ENCODE peak calls at places on chromosome 9, in five cellular contexts. One of them, this sample, is unnamed.

GRCh38 chr9:129949821-129950220 is 93.2 kb downstream of the FNBP1 start:
- DNase-seq in cardiac muscle cell: no peak
- DNase-seq in heart right ventricle: no peak
- DNase-seq in mucosa of descending colon: no peak
- DNase-seq in neural progenitor cell: no peak
- DNase-seq in this sample: no peak

GRCh38 chr9:2157277-2158105 is 142.3 kb downstream of the SMARCA2 start:
- DNase-seq in mucosa of descending colon: peak; percentile 30
- DNase-seq in neural progenitor cell: peak; percentile 30
- DNase-seq in cardiac muscle cell: no peak
- DNase-seq in heart right ventricle: peak; percentile 30
- DNase-seq in this sample: no peak

GRCh38 chr9:124190761-124191160 is 67.0 kb upstream of the NEK6 start:
- DNase-seq in mucosa of descending colon: no peak
- DNase-seq in neural progenitor cell: peak; percentile 23
- DNase-seq in heart right ventricle: no peak
- DNase-seq in cardiac muscle cell: no peak
- DNase-seq in this sample: no peak

GRCh38 chr9:75133396-75133795 is 45.1 kb downstream of the OSTF1 start:
- DNase-seq in heart right ventricle: no peak
- DNase-seq in cardiac muscle cell: no peak
- DNase-seq in mucosa of descending colon: no peak
- DNase-seq in neural progenitor cell: peak; percentile 45
- DNase-seq in this sample: no peak

GRCh38 chr9:100309992-100310391 is 42.8 kb downstream of the TEX10 start:
- DNase-seq in heart right ventricle: no peak
- DNase-seq in cardiac muscle cell: no peak
- DNase-seq in mucosa of descending colon: no peak
- DNase-seq in neural progenitor cell: no peak
- DNase-seq in this sample: peak; percentile 44

GRCh38 chr9:111622626-111623025 is 8.5 kb upstream of the DNAJC25 start:
- DNase-seq in heart right ventricle: no peak
- DNase-seq in neural progenitor cell: no peak
- DNase-seq in cardiac muscle cell: no peak
- DNase-seq in mucosa of descending colon: no peak
- DNase-seq in this sample: peak; percentile 50

GRCh38 chr9:88905506-88905905 is 85.8 kb upstream of the S1PR3 start:
- DNase-seq in neural progenitor cell: no peak
- DNase-seq in heart right ventricle: no peak
- DNase-seq in mucosa of descending colon: no peak
- DNase-seq in cardiac muscle cell: no peak
- DNase-seq in this sample: no peak

GRCh38 chr9:95268681-95269080 is 48.8 kb downstream of the FANCC start:
- DNase-seq in cardiac muscle cell: peak; percentile 77
- DNase-seq in neural progenitor cell: peak; percentile 28
- DNase-seq in heart right ventricle: no peak
- DNase-seq in mucosa of descending colon: no peak
- DNase-seq in this sample: no peak

GRCh38 chr9:123893831-123894460 is 36.0 kb downstream of the DENND1A start:
- DNase-seq in cardiac muscle cell: no peak
- DNase-seq in mucosa of descending colon: no peak
- DNase-seq in neural progenitor cell: no peak
- DNase-seq in heart right ventricle: no peak
- DNase-seq in this sample: no peak

GRCh38 chr9:69357854-69358220 is 32.8 kb downstream of the ENTREP1 start:
- DNase-seq in mucosa of descending colon: no peak
- DNase-seq in neural progenitor cell: no peak
- DNase-seq in heart right ventricle: no peak
- DNase-seq in cardiac muscle cell: no peak
- DNase-seq in this sample: no peak

GRCh38 chr9:129555512-129556203 is 65.2 kb downstream of the C9orf50 start:
- DNase-seq in heart right ventricle: no peak
- DNase-seq in mucosa of descending colon: no peak
- DNase-seq in cardiac muscle cell: no peak
- DNase-seq in neural progenitor cell: no peak
- DNase-seq in this sample: no peak

GRCh38 chr9:121682201-121682600 is 30.8 kb downstream of the DAB2IP start:
- DNase-seq in mucosa of descending colon: no peak
- DNase-seq in cardiac muscle cell: no peak
- DNase-seq in heart right ventricle: no peak
- DNase-seq in neural progenitor cell: no peak
- DNase-seq in this sample: no peak

GRCh38 chr9:117747571-117747970 is 43.4 kb downstream of the TLR4 start:
- DNase-seq in neural progenitor cell: no peak
- DNase-seq in mucosa of descending colon: no peak
- DNase-seq in cardiac muscle cell: no peak
- DNase-seq in heart right ventricle: no peak
- DNase-seq in this sample: no peak

GRCh38 chr9:137375321-137376058 is 47.5 kb downstream of the EXD3 start:
- DNase-seq in heart right ventricle: no peak
- DNase-seq in cardiac muscle cell: no peak
- DNase-seq in neural progenitor cell: no peak
- DNase-seq in mucosa of descending colon: no peak
- DNase-seq in this sample: no peak

GRCh38 chr9:138096192-138096845 is 218.7 kb downstream of the CACNA1B start:
- DNase-seq in heart right ventricle: no peak
- DNase-seq in cardiac muscle cell: no peak
- DNase-seq in mucosa of descending colon: no peak
- DNase-seq in neural progenitor cell: no peak
- DNase-seq in this sample: no peak

GRCh38 chr9:107698779-107699564 is 209.4 kb upstream of the KLF4 start:
- DNase-seq in heart right ventricle: no peak
- DNase-seq in mucosa of descending colon: no peak
- DNase-seq in neural progenitor cell: no peak
- DNase-seq in cardiac muscle cell: no peak
- DNase-seq in this sample: no peak

GRCh38 chr9:70404261-70404660 is 10.2 kb downstream of the KLF9 start:
- DNase-seq in neural progenitor cell: no peak
- DNase-seq in mucosa of descending colon: no peak
- DNase-seq in cardiac muscle cell: no peak
- DNase-seq in heart right ventricle: no peak
- DNase-seq in this sample: no peak

GRCh38 chr9:75743855-75744254 is 146.6 kb upstream of the PCSK5 start:
- DNase-seq in cardiac muscle cell: no peak
- DNase-seq in heart right ventricle: no peak
- DNase-seq in neural progenitor cell: no peak
- DNase-seq in mucosa of descending colon: no peak
- DNase-seq in this sample: no peak

GRCh38 chr9:34332370-34332964 is 3.1 kb downstream of the NUDT2 start:
- DNase-seq in mucosa of descending colon: no peak
- DNase-seq in neural progenitor cell: peak; percentile 58
- DNase-seq in heart right ventricle: no peak
- DNase-seq in cardiac muscle cell: peak; percentile 53
- DNase-seq in this sample: no peak

GRCh38 chr9:130707225-130707976 is 13.8 kb downstream of the EXOSC2 start:
- DNase-seq in heart right ventricle: no peak
- DNase-seq in cardiac muscle cell: peak; percentile 73
- DNase-seq in mucosa of descending colon: no peak
- DNase-seq in neural progenitor cell: peak; percentile 83
- DNase-seq in this sample: no peak

GRCh38 chr9:121744687-121745395 is 93.4 kb downstream of the DAB2IP start:
- DNase-seq in mucosa of descending colon: no peak
- DNase-seq in heart right ventricle: no peak
- DNase-seq in cardiac muscle cell: peak; percentile 23
- DNase-seq in neural progenitor cell: peak; percentile 34
- DNase-seq in this sample: no peak

GRCh38 chr9:13163287-13163686 is 116.2 kb downstream of the MPDZ start:
- DNase-seq in heart right ventricle: no peak
- DNase-seq in mucosa of descending colon: no peak
- DNase-seq in cardiac muscle cell: no peak
- DNase-seq in neural progenitor cell: no peak
- DNase-seq in this sample: no peak

GRCh38 chr9:129665008-129665771 is at the start of gene PRRX2:
- DNase-seq in cardiac muscle cell: peak; percentile 60
- DNase-seq in neural progenitor cell: peak; percentile 80
- DNase-seq in heart right ventricle: peak; percentile 44
- DNase-seq in mucosa of descending colon: no peak
- DNase-seq in this sample: no peak

GRCh38 chr9:83327750-83328622 is 210.2 kb downstream of the FRMD3 start:
- DNase-seq in cardiac muscle cell: no peak
- DNase-seq in neural progenitor cell: no peak
- DNase-seq in heart right ventricle: no peak
- DNase-seq in mucosa of descending colon: no peak
- DNase-seq in this sample: no peak

GRCh38 chr9:4301971-4302427 is 2.1 kb upstream of the GLIS3 start:
- DNase-seq in mucosa of descending colon: no peak
- DNase-seq in heart right ventricle: peak; percentile 52
- DNase-seq in cardiac muscle cell: no peak
- DNase-seq in neural progenitor cell: no peak
- DNase-seq in this sample: peak; percentile 49

GRCh38 chr9:93118863-93119702 is 15.0 kb downstream of the NINJ1 start:
- DNase-seq in heart right ventricle: no peak
- DNase-seq in mucosa of descending colon: peak; percentile 25
- DNase-seq in neural progenitor cell: no peak
- DNase-seq in cardiac muscle cell: no peak
- DNase-seq in this sample: no peak

GRCh38 chr9:93121316-93122241 is 12.5 kb downstream of the NINJ1 start:
- DNase-seq in neural progenitor cell: no peak
- DNase-seq in heart right ventricle: no peak
- DNase-seq in cardiac muscle cell: no peak
- DNase-seq in mucosa of descending colon: peak; percentile 21
- DNase-seq in this sample: no peak

GRCh38 chr9:93119703-93119952 is 14.4 kb downstream of the NINJ1 start:
- DNase-seq in neural progenitor cell: no peak
- DNase-seq in cardiac muscle cell: no peak
- DNase-seq in heart right ventricle: no peak
- DNase-seq in mucosa of descending colon: no peak
- DNase-seq in this sample: no peak

GRCh38 chr9:93120846-93121315 is 13.2 kb downstream of the NINJ1 start:
- DNase-seq in neural progenitor cell: no peak
- DNase-seq in cardiac muscle cell: no peak
- DNase-seq in heart right ventricle: no peak
- DNase-seq in mucosa of descending colon: peak; percentile 30
- DNase-seq in this sample: no peak

GRCh38 chr9:93119953-93120845 is 13.9 kb downstream of the NINJ1 start:
- DNase-seq in mucosa of descending colon: peak; percentile 80
- DNase-seq in neural progenitor cell: no peak
- DNase-seq in cardiac muscle cell: no peak
- DNase-seq in heart right ventricle: peak; percentile 92
- DNase-seq in this sample: peak; percentile 49
- TF ChIP-seq CTCF in mucosa of descending colon: no peak
- TF ChIP-seq CTCF in neural progenitor cell: peak; percentile 16
- TF ChIP-seq CTCF in cardiac muscle cell: peak; percentile 53
- TF ChIP-seq CTCF in heart right ventricle: peak; percentile 56
- TF ChIP-seq CTCF in this sample: peak; percentile 51

DNA sequence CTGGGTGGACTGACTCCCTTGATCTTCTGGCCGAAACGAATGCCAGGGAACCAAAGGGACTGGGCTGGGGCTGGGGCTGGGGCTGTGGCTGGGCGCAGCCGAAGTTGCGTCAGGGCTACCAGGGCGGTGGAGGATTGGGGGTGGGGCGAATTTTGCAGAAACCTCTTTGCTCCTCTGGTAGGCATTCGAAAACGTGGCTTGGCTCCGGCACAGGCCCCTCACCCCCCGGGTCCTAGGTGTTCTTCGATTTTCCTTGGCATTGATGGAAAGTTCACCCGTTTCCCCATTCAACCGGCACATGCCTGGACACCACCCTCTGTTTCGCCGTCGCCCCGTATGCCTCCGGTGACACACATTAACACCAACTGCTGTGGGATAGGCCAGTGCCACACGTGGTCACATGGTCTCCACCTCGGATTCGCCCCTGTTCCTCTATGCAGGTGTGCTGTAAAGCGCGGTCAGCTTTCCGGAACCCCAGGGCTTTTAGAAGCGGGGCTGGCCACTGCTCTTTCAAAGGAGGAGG is 477.1 kb downstream of the SPATA31A7 start:
- DNase-seq in cardiac muscle cell: no peak
- DNase-seq in mucosa of descending colon: no peak
- DNase-seq in neural progenitor cell: no peak
- DNase-seq in heart right ventricle: no peak
- DNase-seq in this sample: no peak
- H3K4me3 ChIP-seq in cardiac muscle cell: no peak overlapping the region
- H3K4me3 ChIP-seq in mucosa of descending colon: no peak overlapping the region
- H3K4me3 ChIP-seq in neural progenitor cell: no peak overlapping the region
- H3K4me3 ChIP-seq in heart right ventricle: no peak overlapping the region
- H3K4me3 ChIP-seq in this sample: no peak overlapping the region

GRCh38 chr9:71966601-71967000 is 55.2 kb downstream of the C9orf85 start:
- DNase-seq in cardiac muscle cell: no peak
- DNase-seq in neural progenitor cell: peak; percentile 5
- DNase-seq in heart right ventricle: no peak
- DNase-seq in mucosa of descending colon: no peak
- DNase-seq in this sample: no peak

GRCh38 chr9:71965403-71965802 is 54.0 kb downstream of the C9orf85 start:
- DNase-seq in cardiac muscle cell: no peak
- DNase-seq in mucosa of descending colon: no peak
- DNase-seq in heart right ventricle: no peak
- DNase-seq in neural progenitor cell: no peak
- DNase-seq in this sample: no peak

DNA sequence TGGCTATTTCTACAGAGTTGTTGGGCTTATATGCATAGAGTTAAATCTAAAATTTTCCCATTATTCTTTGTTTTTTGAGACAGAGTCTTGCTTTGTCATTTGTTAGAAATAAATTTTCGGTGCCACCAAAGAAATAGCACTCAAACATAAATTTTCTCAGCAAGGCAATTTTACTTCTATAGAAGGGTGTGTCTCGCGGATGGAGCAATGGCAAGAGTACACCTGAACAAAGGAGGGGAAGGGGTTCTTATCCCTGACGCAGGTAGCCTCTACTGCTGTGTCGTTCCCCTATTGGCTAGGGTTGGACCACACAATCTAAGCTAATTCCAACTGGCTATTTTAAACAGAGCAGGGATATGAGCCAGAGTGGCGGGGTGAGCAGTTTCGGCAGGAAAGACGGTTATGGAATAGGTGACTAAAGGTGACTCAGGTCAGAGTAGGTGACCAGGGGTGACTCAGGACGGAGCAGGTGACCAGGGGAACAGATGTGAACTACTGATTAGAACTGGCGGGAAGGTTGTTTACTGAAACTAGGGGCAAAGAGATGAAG is 57.2 kb downstream of the C9orf85 start:
- DNase-seq in neural progenitor cell: no peak
- DNase-seq in mucosa of descending colon: no peak
- DNase-seq in cardiac muscle cell: no peak
- DNase-seq in heart right ventricle: no peak
- DNase-seq in this sample: no peak
- H3K36me3 ChIP-seq in neural progenitor cell: peaks cover 6% of the 10 kb centered on the region
- H3K36me3 ChIP-seq in mucosa of descending colon: no peaks in the 10 kb centered on the region
- H3K36me3 ChIP-seq in cardiac muscle cell: peaks cover 7% of the 10 kb centered on the region
- H3K36me3 ChIP-seq in heart right ventricle: peaks cover 10% of the 10 kb centered on the region
- H3K36me3 ChIP-seq in this sample: no peaks in the 10 kb centered on the region

DNA sequence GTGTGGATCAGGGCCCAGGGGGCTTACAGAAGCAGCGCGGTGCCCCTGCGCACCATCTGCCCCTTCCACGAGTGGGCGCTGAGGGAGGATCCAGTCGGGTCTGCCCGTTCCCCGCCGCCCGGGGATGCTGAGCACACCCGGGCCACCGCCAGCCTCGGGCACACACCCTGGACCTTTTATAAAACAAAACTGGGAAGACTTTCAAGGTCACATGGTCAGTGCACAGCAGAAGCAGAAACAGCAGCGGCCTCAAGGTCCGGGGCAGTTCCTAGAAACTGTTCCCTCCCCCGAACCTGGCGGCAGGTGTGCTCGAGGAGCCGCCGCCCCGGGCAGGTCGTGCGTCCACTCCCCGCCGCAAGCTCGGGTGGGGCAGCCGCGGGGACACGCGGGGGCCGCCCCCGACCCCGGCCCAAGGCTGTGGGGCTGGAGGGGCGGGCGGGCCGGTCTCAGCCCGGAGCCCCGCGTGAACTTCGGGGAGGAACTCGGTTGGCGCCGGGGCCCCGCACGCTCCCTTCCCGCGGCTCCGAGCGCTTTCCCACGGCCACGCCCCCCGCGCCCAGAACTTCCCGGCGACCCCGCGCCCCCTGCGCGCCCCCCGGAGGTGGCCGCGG is 619 bp upstream of the PPP1R26 start:
- DNase-seq in neural progenitor cell: peak; percentile 50
- DNase-seq in heart right ventricle: no peak
- DNase-seq in cardiac muscle cell: peak; percentile 68
- DNase-seq in mucosa of descending colon: peak; percentile 77
- DNase-seq in this sample: no peak
- TF ChIP-seq CTCF in neural progenitor cell: peak; percentile 33
- TF ChIP-seq CTCF in heart right ventricle: no peak
- TF ChIP-seq CTCF in cardiac muscle cell: peak; percentile 23
- TF ChIP-seq CTCF in mucosa of descending colon: no peak
- TF ChIP-seq CTCF in this sample: peak; percentile 44

This sample was measured in BJ.